ENCODE peak calls at places on chromosomes 3 and 15, in eight cellular contexts. W is A549; S is K562; X is DND-41; Y is type B pancreatic cell; B is CD8-positive, alpha-beta T cell; I is tibial artery; V is AG10803. E is an unnamed sample.

GRCh38 chr3:3071136-3071535 is 39.0 kb downstream of the IL5RA start:
- DNase-seq in W (no peak), S (no peak), X (no peak), Y (no peak), B (no peak), I (no peak), V (no peak), E (no peak)

GRCh38 chr3:178170698-178171535 is 365.3 kb upstream of the KCNMB2 start:
- DNase-seq in W (peak; percentile 0), S (peak; percentile 40), X (no peak), Y (no peak), B (no peak), I (no peak), V (peak; percentile 85), E (no peak)

GRCh38 chr3:52479876-52480575 is 15.1 kb upstream of the STAB1 start:
- DNase-seq in W (no peak), S (no peak), X (no peak), Y (no peak), B (no peak), I (no peak), V (no peak), E (no peak)

GRCh38 chr3:143237036-143237688 is 117.6 kb downstream of the CHST2 start:
- DNase-seq in W (no peak), S (no peak), X (peak; percentile 41), Y (no peak), B (no peak), I (no peak), V (peak; percentile 20), E (no peak)

GRCh38 chr3:12601072-12601471 is 44.2 kb downstream of the MKRN2 start:
- DNase-seq in W (peak; percentile 39), S (peak; percentile 61), X (no peak), Y (no peak), B (no peak), I (no peak), V (peak; percentile 29), E (no peak)

GRCh38 chr15:53910236-53910849 is 67.9 kb upstream of the UNC13C start:
- DNase-seq in W (peak; percentile 23), S (no peak), X (no peak), Y (no peak), B (no peak), I (no peak), V (no peak), E (no peak)

GRCh38 chr15:88920186-88920891 is 7.2 kb upstream of the MFGE8 start:
- DNase-seq in W (peak; percentile 70), S (peak; percentile 44), X (no peak), Y (no peak), B (no peak), I (no peak), V (peak; percentile 70), E (no peak)

GRCh38 chr15:68734352-68734751 is 86.3 kb downstream of the ANP32A start:
- DNase-seq in W (no peak), S (no peak), X (no peak), Y (no peak), B (no peak), I (no peak), V (no peak), E (no peak)

GRCh38 chr15:58931985-58932384 is 1.5 kb downstream of the SLTM start:
- DNase-seq in W (peak; percentile 22), S (no peak), X (no peak), Y (no peak), B (no peak), I (no peak), V (peak; percentile 70), E (no peak)

GRCh38 chr3:8900065-8900464 is 63.2 kb downstream of the RAD18 start:
- DNase-seq in W (no peak), S (no peak), X (no peak), Y (no peak), B (no peak), I (no peak), V (peak; percentile 42), E (no peak)

GRCh38 chr15:85906028-85906427 is 111.3 kb upstream of the KLHL25 start:
- DNase-seq in W (no peak), S (no peak), X (no peak), Y (no peak), B (no peak), I (no peak), V (no peak), E (no peak)

GRCh38 chr3:197422506-197422905 is 124.1 kb upstream of the DLG1 start:
- DNase-seq in W (no peak), S (no peak), X (no peak), Y (no peak), B (no peak), I (no peak), V (no peak), E (no peak)

GRCh38 chr3:197424674-197425484 is 126.5 kb upstream of the DLG1 start:
- DNase-seq in W (no peak), S (no peak), X (no peak), Y (no peak), B (no peak), I (no peak), V (no peak), E (no peak)

GRCh38 chr3:197421021-197421420 is 122.6 kb upstream of the DLG1 start:
- DNase-seq in W (no peak), S (no peak), X (no peak), Y (no peak), B (no peak), I (no peak), V (no peak), E (no peak)

GRCh38 chr3:197425485-197426131 is 127.2 kb upstream of the DLG1 start:
- DNase-seq in W (no peak), S (no peak), X (no peak), Y (no peak), B (no peak), I (no peak), V (no peak), E (no peak)

GRCh38 chr3:197423376-197423775 is 125.0 kb upstream of the DLG1 start:
- DNase-seq in W (no peak), S (no peak), X (no peak), Y (no peak), B (no peak), I (no peak), V (no peak), E (no peak)
- TF ChIP-seq CTCF in W (no peak), S (no peak), X (no peak), Y (no peak), B (no peak), I (no peak), V (no peak), E (no peak)

DNA sequence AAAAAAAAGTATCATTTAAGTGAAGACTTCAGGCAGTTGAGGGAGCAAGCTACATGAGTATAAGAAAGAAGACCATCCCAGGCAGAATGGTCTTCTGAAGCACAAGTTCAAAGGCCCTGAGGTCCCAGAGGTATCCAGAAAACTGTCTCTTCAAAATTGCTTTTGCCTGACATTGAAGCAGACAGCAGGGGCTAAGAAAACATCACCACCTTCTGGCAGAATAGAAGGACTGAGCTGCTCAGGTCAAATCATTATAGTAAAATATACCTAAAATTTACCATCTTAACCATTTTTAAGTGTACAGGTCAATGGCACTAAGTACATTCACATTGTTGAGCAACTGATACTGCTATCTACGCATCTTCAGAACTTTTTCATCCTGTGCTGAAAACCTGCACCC is 16.4 kb downstream of the GPR160 start:
- DNase-seq in W (peak; percentile 23), S (no peak), X (peak; percentile 23), Y (no peak), B (no peak), I (no peak), V (no peak), E (no peak)
- TF ChIP-seq CTCF in W (peak; percentile 32), S (peak; percentile 56), X (peak; percentile 65), Y (peak; percentile 28), B (peak; percentile 21), I (no peak), V (peak; percentile 38), E (peak; percentile 42)

GRCh38 chr15:98805434-98806274 is 157.3 kb downstream of the IGF1R start:
- DNase-seq in W (peak; percentile 61), S (no peak), X (no peak), Y (no peak), B (no peak), I (no peak), V (no peak), E (no peak)
- TF ChIP-seq CTCF in W (no peak), S (no peak), X (peak; percentile 35), Y (peak; percentile 58), B (no peak), I (no peak), V (peak; percentile 23), E (peak; percentile 44)

GRCh38 chr3:174002543-174002942 is 605.0 kb downstream of the NLGN1 start:
- DNase-seq in W (no peak), S (no peak), X (no peak), Y (no peak), B (no peak), I (no peak), V (no peak), E (peak; percentile 1)
- TF ChIP-seq CTCF in W (no peak), S (no peak), X (no peak), Y (peak; percentile 52), B (no peak), I (peak; percentile 12), V (peak; percentile 25), E (peak; percentile 43)

DNA sequence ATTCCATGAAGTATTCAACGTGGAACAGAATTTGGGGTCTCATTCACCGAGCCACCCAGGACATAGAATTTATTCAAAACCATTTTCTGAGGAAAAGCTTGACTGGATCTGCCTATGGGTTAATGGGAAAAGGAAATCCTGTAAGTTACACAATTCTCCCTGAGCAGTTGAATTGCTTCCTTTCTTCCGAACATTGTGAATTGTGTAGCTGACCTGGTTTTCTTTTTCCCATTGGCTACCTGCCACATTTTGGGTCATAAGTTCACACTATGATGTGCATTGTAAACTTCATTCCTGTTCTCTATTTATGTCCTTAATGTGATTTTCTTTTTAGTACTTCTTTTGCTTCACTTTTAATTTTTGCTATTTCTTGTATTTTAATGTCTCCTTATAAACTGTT is 386.1 kb upstream of the LRRC3B start:
- DNase-seq in W (no peak), S (no peak), X (no peak), Y (no peak), B (no peak), I (no peak), V (no peak), E (no peak)
- TF ChIP-seq CTCF in W (no peak), S (no peak), X (no peak), Y (no peak), B (no peak), I (no peak), V (no peak), E (no peak)

GRCh38 chr3:142098974-142099373 is 50.4 kb downstream of the TFDP2 start:
- DNase-seq in W (no peak), S (peak; percentile 16), X (no peak), Y (no peak), B (no peak), I (no peak), V (no peak), E (no peak)

GRCh38 chr3:142097099-142097843 is 52.1 kb downstream of the TFDP2 start:
- DNase-seq in W (no peak), S (no peak), X (no peak), Y (no peak), B (no peak), I (no peak), V (no peak), E (no peak)

GRCh38 chr3:142095866-142096265 is 53.5 kb downstream of the TFDP2 start:
- DNase-seq in W (no peak), S (no peak), X (peak; percentile 54), Y (no peak), B (no peak), I (no peak), V (no peak), E (no peak)
- TF ChIP-seq CTCF in W (no peak), S (no peak), X (no peak), Y (no peak), B (no peak), I (no peak), V (no peak), E (no peak)

E was measured in neural crest cell.